ENCODE peak calls at places on chromosomes 3 and 15, in four cellular contexts. One of them, this sample, is unnamed. For H3K36me3, the result is how much of the 10 kb centered on the place peaks cover.

GRCh38 chr3:142888484-142889262 is at the start of gene PCOLCE2:
- DNase-seq in cardiac muscle cell: peak
- DNase-seq in PC-3: peak
- DNase-seq in thoracic aorta: no peak
- DNase-seq in this sample: peak

GRCh38 chr3:141439589-141439988 is 47.2 kb upstream of the RASA2 start:
- DNase-seq in cardiac muscle cell: no peak
- DNase-seq in PC-3: no peak
- DNase-seq in thoracic aorta: no peak
- DNase-seq in this sample: no peak

GRCh38 chr3:151203053-151203420 is at the start of gene GPR171:
- DNase-seq in cardiac muscle cell: no peak
- DNase-seq in PC-3: no peak
- DNase-seq in thoracic aorta: no peak
- DNase-seq in this sample: no peak

GRCh38 chr3:13494463-13495350 is 14.6 kb downstream of the HDAC11 start:
- DNase-seq in cardiac muscle cell: peak
- DNase-seq in PC-3: no peak
- DNase-seq in thoracic aorta: no peak
- DNase-seq in this sample: peak

GRCh38 chr15:92809880-92810361 is 90.2 kb upstream of the CHD2 start:
- DNase-seq in cardiac muscle cell: peak
- DNase-seq in PC-3: peak
- DNase-seq in thoracic aorta: no peak
- DNase-seq in this sample: peak

GRCh38 chr3:50405249-50405648 is 45.9 kb upstream of the TMEM115 start:
- DNase-seq in cardiac muscle cell: peak
- DNase-seq in PC-3: peak
- DNase-seq in thoracic aorta: no peak
- DNase-seq in this sample: no peak

GRCh38 chr15:65044724-65045481 is at the start of gene SLC51B:
- DNase-seq in cardiac muscle cell: peak
- DNase-seq in PC-3: no peak
- DNase-seq in thoracic aorta: no peak
- DNase-seq in this sample: peak

GRCh38 chr3:43525941-43526607 is 95.7 kb downstream of the ANO10 start:
- DNase-seq in cardiac muscle cell: no peak
- DNase-seq in PC-3: no peak
- DNase-seq in thoracic aorta: no peak
- DNase-seq in this sample: no peak

GRCh38 chr3:148208975-148209374 is 488.7 kb upstream of the AGTR1 start:
- DNase-seq in cardiac muscle cell: no peak
- DNase-seq in PC-3: peak
- DNase-seq in thoracic aorta: no peak
- DNase-seq in this sample: no peak

GRCh38 chr3:11077466-11077865 is 76.8 kb upstream of the HRH1 start:
- DNase-seq in cardiac muscle cell: no peak
- DNase-seq in PC-3: peak
- DNase-seq in thoracic aorta: no peak
- DNase-seq in this sample: no peak

GRCh38 chr15:55230051-55230670 is 33.4 kb upstream of the RSL24D1 start:
- DNase-seq in cardiac muscle cell: no peak
- DNase-seq in PC-3: no peak
- DNase-seq in thoracic aorta: no peak
- DNase-seq in this sample: no peak

GRCh38 chr3:183697610-183698317 is at the start of gene YEATS2:
- DNase-seq in cardiac muscle cell: peak
- DNase-seq in PC-3: peak
- DNase-seq in thoracic aorta: no peak
- DNase-seq in this sample: peak

GRCh38 chr3:143918848-143919247 is 52.8 kb upstream of the DIPK2A start:
- DNase-seq in cardiac muscle cell: no peak
- DNase-seq in PC-3: no peak
- DNase-seq in thoracic aorta: no peak
- DNase-seq in this sample: no peak

GRCh38 chr3:126279853-126280252 is 77.4 kb downstream of the KLF15 start:
- DNase-seq in cardiac muscle cell: no peak
- DNase-seq in PC-3: no peak
- DNase-seq in thoracic aorta: no peak
- DNase-seq in this sample: no peak

GRCh38 chr15:66722757-66723540 is 20.9 kb downstream of the SMAD6 start:
- DNase-seq in cardiac muscle cell: no peak
- DNase-seq in PC-3: no peak
- DNase-seq in thoracic aorta: no peak
- DNase-seq in this sample: no peak

GRCh38 chr15:69862540-69862939 is 235.2 kb downstream of the TLE3 start:
- DNase-seq in cardiac muscle cell: no peak
- DNase-seq in PC-3: peak
- DNase-seq in thoracic aorta: no peak
- DNase-seq in this sample: no peak

GRCh38 chr3:51977449-51978142 is 2.7 kb downstream of the ABHD14A start:
- DNase-seq in cardiac muscle cell: no peak
- DNase-seq in PC-3: no peak
- DNase-seq in thoracic aorta: no peak
- DNase-seq in this sample: no peak

GRCh38 chr15:77821188-77821958 is 188.7 kb upstream of the LINGO1 start:
- DNase-seq in cardiac muscle cell: peak
- DNase-seq in PC-3: peak
- DNase-seq in thoracic aorta: no peak
- DNase-seq in this sample: peak

GRCh38 chr3:178420033-178420432 is 116.2 kb upstream of the KCNMB2 start:
- DNase-seq in cardiac muscle cell: no peak
- DNase-seq in PC-3: peak
- DNase-seq in thoracic aorta: no peak
- DNase-seq in this sample: no peak

GRCh38 chr15:101110681-101111569 is 140.9 kb downstream of the CHSY1 start:
- DNase-seq in cardiac muscle cell: no peak
- DNase-seq in PC-3: no peak
- DNase-seq in thoracic aorta: no peak
- DNase-seq in this sample: no peak

DNA sequence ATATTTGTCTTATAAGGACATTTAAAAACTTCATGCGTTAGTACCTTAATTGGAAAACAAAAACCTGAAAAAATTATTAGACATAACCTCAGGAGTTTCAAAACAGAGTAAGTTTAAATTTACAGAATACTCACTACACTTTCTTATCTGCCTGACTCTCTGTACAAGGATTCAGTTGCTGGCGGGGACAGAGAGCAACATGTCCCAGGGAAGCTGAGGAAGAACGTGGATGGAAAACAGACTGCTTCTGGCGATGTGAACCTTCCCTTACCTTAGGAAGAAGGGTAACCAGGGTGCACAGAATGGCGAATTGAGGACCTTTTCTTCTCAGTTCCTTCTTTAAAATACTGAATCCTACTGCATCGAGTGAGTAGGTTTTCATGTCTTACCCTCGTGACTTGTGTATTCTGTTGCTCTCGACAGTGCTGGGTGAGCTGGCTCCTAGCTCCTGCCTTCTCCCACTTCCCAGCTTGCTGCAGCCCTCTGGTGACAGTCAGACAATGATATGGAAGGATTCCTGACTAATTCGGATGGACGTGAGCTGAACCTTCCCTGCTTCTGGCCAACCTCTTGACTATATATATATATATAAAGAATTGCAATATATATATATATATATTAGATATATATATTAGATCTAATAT is 178.2 kb downstream of the PDZRN3 start:
- DNase-seq in cardiac muscle cell: peak
- DNase-seq in PC-3: no peak
- DNase-seq in thoracic aorta: no peak
- DNase-seq in this sample: no peak
- TF ChIP-seq CTCF in cardiac muscle cell: no peak
- TF ChIP-seq CTCF in PC-3: no peak
- TF ChIP-seq CTCF in thoracic aorta: no peak
- TF ChIP-seq CTCF in this sample: no peak

GRCh38 chr15:61521961-61522360 is 292.9 kb upstream of the RORA start:
- DNase-seq in cardiac muscle cell: no peak
- DNase-seq in PC-3: no peak
- DNase-seq in thoracic aorta: no peak
- DNase-seq in this sample: no peak

GRCh38 chr15:61522375-61522774 is 293.3 kb upstream of the RORA start:
- DNase-seq in cardiac muscle cell: no peak
- DNase-seq in PC-3: no peak
- DNase-seq in thoracic aorta: no peak
- DNase-seq in this sample: no peak

GRCh38 chr15:61528590-61528929 is 299.5 kb upstream of the RORA start:
- DNase-seq in cardiac muscle cell: no peak
- DNase-seq in PC-3: peak
- DNase-seq in thoracic aorta: no peak
- DNase-seq in this sample: no peak

GRCh38 chr15:61527836-61528589 is 298.9 kb upstream of the RORA start:
- DNase-seq in cardiac muscle cell: no peak
- DNase-seq in PC-3: no peak
- DNase-seq in thoracic aorta: no peak
- DNase-seq in this sample: peak

DNA sequence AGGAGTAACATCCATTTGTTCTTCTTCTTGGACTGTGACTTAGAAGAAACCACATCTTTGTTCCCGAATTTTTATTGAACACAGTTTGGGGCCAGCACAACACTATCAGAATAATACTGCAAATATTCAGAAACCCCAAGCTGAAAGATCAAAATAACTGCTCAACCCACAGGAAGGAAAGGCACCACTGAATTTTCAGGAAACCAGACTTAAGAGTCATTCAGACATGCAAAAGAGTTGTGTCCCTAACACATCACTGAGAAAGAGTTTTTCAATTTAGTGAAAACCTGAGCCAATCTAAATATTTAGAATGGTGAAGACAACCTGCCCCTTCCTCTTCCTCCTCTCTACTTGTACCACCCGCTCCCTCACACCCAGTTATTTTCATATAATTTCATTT is 295.0 kb upstream of the RORA start:
- DNase-seq in cardiac muscle cell: no peak
- DNase-seq in PC-3: no peak
- DNase-seq in thoracic aorta: no peak
- DNase-seq in this sample: no peak
- H3K4me3 ChIP-seq in cardiac muscle cell: no peak
- H3K4me3 ChIP-seq in PC-3: no peak
- H3K4me3 ChIP-seq in thoracic aorta: no peak
- H3K4me3 ChIP-seq in this sample: no peak

GRCh38 chr3:70990190-70990589 is 593.3 kb downstream of the FOXP1 start:
- DNase-seq in cardiac muscle cell: no peak
- DNase-seq in PC-3: no peak
- DNase-seq in thoracic aorta: no peak
- DNase-seq in this sample: no peak
- H3K36me3 ChIP-seq in cardiac muscle cell: under half
- H3K36me3 ChIP-seq in PC-3: under half
- H3K36me3 ChIP-seq in thoracic aorta: under half
- H3K36me3 ChIP-seq in this sample: under half

DNA sequence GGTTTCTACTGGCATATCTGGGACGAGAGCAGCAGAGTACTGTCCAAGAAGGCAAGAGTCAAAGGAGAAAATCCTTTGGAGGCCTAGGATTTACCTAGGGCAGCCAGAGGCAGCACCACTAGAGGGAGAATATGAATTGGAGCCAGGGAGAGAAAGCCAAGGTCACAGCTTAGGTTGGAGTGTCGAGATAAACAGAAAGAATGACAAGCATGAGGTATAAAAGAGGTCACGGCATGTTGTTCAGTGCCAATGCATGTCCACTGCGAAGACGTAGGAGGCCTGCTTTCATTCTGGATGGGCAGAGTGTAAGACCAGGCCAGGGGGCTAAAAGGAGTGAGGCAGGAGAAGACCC is 47.2 kb downstream of the THBS1 start:
- DNase-seq in cardiac muscle cell: peak
- DNase-seq in PC-3: no peak
- DNase-seq in thoracic aorta: no peak
- DNase-seq in this sample: no peak
- TF ChIP-seq CTCF in cardiac muscle cell: peak
- TF ChIP-seq CTCF in PC-3: peak
- TF ChIP-seq CTCF in thoracic aorta: no peak
- TF ChIP-seq CTCF in this sample: no peak

DNA sequence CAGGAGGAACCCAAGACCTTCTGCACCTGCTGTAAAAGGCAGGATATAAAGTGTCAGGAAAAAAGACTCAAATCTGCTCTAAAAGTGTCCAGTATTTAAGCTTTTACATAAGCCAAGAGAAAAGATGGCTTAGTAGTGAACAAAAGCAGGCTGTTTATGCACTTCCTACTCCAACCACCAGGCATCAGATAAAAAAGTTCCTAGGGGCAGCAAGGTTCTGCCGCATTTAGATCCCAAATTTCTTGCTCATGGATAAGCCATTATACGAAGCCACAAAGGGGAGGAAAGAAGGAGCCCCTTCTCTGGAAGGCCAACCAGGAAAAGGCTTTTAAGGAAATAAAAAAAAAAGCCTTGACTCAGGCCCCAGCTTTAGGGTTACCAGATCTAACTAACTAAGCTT is 10.6 kb upstream of the SLC9C1 start:
- DNase-seq in cardiac muscle cell: peak
- DNase-seq in PC-3: no peak
- DNase-seq in thoracic aorta: no peak
- DNase-seq in this sample: no peak
- H3K4me3 ChIP-seq in cardiac muscle cell: peak
- H3K4me3 ChIP-seq in PC-3: no peak
- H3K4me3 ChIP-seq in thoracic aorta: peak
- H3K4me3 ChIP-seq in this sample: no peak

DNA sequence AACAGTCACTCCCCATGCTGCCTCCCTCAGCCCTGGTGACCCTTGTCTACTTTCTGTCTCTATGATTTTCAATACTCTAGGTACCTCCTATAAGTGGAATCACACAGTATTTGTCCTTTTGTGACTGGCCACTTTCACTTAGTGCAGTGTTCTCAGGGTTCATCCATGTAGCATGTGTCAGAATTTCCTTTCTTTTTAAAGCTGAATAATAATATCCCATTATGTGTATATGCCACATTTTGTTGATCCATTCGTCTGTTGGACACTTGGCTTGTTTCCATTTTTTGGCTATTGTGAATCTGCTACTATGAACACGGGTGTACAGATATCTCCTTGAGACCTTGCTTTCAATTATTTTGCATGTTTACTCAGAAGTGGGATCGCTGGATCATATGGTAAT is 34.1 kb downstream of the PML start:
- DNase-seq in cardiac muscle cell: no peak
- DNase-seq in PC-3: no peak
- DNase-seq in thoracic aorta: no peak
- DNase-seq in this sample: no peak
- H3K36me3 ChIP-seq in cardiac muscle cell: under half
- H3K36me3 ChIP-seq in PC-3: under half
- H3K36me3 ChIP-seq in thoracic aorta: under half
- H3K36me3 ChIP-seq in this sample: under half

This sample was measured in BE2C.